ENCODE peak calls at places on chromosome 22, in four cellular contexts. Q is endothelial cell of umbilical vein, B is breast epithelium, G is uterus. C is an unnamed sample. For H3K4me1, the result is how much of the 10 kb centered on the place peaks cover.

GRCh38 chr22:28032896-28033295 is 113.8 kb upstream of the PITPNB start:
- DNase-seq in Q (peak), B (no peak), G (no peak), C (no peak)

GRCh38 chr22:50498322-50498861 is 9.1 kb downstream of the LMF2 start:
- DNase-seq in Q (peak), B (no peak), G (no peak), C (peak)

GRCh38 chr22:27635435-27635834 is 166.1 kb downstream of the MN1 start:
- DNase-seq in Q (no peak), B (no peak), G (no peak), C (no peak)

GRCh38 chr22:25111579-25112517 is 87.8 kb upstream of the CRYBB3 start:
- DNase-seq in Q (peak), B (peak), G (no peak), C (peak)

GRCh38 chr22:48445113-48445827 is 1382.4 kb downstream of the BRD1 start:
- DNase-seq in Q (no peak), B (no peak), G (no peak), C (no peak)

GRCh38 chr22:39518124-39518786 is 2.1 kb upstream of the ATF4 start:
- DNase-seq in Q (no peak), B (no peak), G (no peak), C (peak)

GRCh38 chr22:18065256-18065655 is 12.5 kb upstream of the PEX26 start:
- DNase-seq in Q (no peak), B (no peak), G (no peak), C (no peak)

GRCh38 chr22:32545801-32546200 is 71.2 kb downstream of the FBXO7 start:
- DNase-seq in Q (no peak), B (no peak), G (peak), C (no peak)

GRCh38 chr22:27637604-27638003 is 164.0 kb downstream of the MN1 start:
- DNase-seq in Q (no peak), B (no peak), G (no peak), C (no peak)

GRCh38 chr22:32706149-32706548 is 95.4 kb upstream of the TIMP3 start:
- DNase-seq in Q (no peak), B (no peak), G (no peak), C (no peak)

GRCh38 chr22:23578306-23578705 is 1.8 kb downstream of the IGLL1 start:
- DNase-seq in Q (no peak), B (no peak), G (no peak), C (no peak)

GRCh38 chr22:19522190-19522880 is 1.9 kb downstream of the CLDN5 start:
- DNase-seq in Q (peak), B (no peak), G (no peak), C (no peak)

GRCh38 chr22:32475428-32476010 is 908 bp downstream of the FBXO7 start:
- DNase-seq in Q (peak), B (no peak), G (peak), C (peak)

GRCh38 chr22:24146190-24146616 is 35.1 kb upstream of the SUSD2 start:
- DNase-seq in Q (no peak), B (no peak), G (peak), C (no peak)

GRCh38 chr22:44710474-44711235 is 8.7 kb downstream of the PRR5 start:
- DNase-seq in Q (no peak), B (no peak), G (no peak), C (no peak)

GRCh38 chr22:27888310-27888709 is 30.7 kb downstream of the PITPNB start:
- DNase-seq in Q (no peak), B (no peak), G (no peak), C (no peak)

GRCh38 chr22:43882122-43882767 is 9.6 kb downstream of the PNPLA5 start:
- DNase-seq in Q (no peak), B (peak), G (no peak), C (no peak)

GRCh38 chr22:49699928-49700498 is 127.7 kb downstream of the BRD1 start:
- DNase-seq in Q (no peak), B (no peak), G (no peak), C (no peak)

GRCh38 chr22:49666146-49666809 is 161.4 kb downstream of the BRD1 start:
- DNase-seq in Q (no peak), B (peak), G (no peak), C (no peak)

DNA sequence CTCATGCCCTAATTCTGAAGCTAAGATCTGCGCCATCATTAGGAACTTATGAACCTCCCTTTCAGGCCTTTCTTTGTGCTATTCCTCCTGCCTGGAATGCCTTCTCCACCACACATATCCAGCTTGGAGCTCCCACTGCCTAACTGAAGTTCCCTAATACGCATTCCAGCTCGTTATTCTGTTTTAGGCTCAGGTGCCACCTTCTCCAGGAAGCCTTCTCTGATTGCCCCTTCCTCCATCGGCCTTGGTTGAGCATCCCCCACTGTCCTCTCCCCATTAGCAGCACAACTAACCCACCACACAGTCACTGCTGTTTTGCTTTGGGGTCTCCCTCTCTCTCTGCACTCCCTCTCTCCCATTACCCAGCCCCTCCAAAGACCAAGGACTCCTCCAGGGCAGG is 5.2 kb downstream of the CRYBB1 start:
- DNase-seq in Q (no peak), B (no peak), G (no peak), C (no peak)
- H3K4me1 ChIP-seq in Q (under half), B (under half), G (under half), C (under half)

DNA sequence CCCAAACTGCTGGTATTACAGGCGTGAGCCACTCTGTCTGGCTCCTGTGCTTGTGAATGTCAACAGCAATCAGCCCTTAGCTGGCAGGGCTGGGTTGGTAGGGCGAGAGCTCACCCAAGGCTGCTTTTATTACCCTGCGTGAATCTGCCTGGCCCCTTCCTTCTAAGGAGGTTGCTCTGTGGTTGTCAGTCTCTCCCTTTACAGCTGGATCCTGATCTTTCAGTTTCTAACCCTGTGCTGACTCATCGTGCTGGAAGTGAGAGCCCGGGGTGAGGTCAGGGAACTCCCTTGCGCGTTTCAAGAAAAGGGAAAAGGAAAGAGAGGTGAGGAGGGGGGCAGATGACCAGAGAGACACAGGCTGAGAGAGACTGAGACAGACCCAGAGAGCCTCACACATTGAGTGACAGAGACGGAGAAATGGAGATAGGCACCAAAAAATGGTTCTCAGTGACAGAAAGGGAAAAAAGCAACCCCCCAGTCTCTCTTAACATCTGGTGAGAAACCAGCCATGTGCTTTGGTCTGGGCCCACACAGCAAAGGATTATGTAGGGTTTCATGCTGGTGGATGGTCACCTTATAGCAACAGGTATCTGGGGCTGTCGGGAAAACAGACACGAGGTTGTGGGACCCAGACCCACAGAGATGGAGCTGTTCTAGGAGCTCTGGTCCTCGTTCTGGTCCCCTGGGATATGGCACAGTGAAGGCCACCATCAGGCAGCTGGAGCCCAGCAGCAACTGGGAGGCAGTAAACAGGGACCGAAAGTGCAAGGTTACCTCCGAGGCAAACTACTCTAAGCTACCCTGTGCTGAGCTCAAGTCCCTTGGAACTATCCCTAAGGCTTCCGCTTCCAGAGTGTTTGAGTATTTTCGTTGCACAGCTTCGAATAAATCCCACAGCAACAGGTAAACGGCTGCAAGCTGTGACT is 2.5 kb downstream of the TCN2 start:
- DNase-seq in Q (peak), B (no peak), G (peak), C (no peak)
- TF ChIP-seq POLR2A in Q (no peak), B (no peak), G (no peak), C (peak)

DNA sequence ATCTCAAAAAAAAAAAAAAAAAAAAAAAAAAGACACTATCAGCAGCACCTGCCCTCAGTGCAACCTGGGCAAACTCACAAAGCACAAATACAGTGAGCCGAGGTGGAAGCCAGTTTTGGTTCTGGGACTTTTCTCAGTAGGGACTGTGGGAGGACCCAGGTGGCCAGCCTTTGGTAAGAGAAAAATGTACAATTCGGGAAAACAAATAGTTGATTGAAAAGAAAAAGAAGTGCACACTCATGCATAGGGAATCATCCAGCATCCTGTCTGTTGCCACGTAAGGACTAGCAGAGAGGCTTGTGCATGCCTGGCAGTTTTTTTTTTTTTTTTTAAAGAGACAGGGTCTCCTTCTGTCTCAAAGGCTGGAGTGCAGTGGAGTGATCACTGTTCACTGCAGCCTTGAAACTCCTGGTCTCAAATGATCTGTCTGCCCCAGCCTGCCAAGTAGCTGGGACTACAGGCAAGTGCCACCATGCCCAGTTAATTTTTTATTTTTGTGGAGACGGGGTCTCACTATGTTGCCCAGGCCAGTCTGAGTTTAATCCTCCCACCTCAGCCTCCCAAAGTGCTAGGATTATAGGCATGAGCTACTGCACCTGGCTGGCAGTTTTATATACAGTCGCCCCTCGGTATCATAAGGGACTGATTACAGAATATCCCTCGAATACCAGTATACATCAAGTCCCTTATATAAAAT is 36.7 kb downstream of the TPST2 start:
- DNase-seq in Q (peak), B (no peak), G (no peak), C (no peak)
- H3K4me1 ChIP-seq in Q (under half), B (under half), G (under half), C (half or more)

GRCh38 chr22:36991220-36991619 is 28.0 kb downstream of the TST start:
- DNase-seq in Q (no peak), B (no peak), G (no peak), C (no peak)
- TF ChIP-seq POLR2A in Q (no peak), B (no peak), G (no peak), C (no peak)

GRCh38 chr22:21593406-21594232 is 26.1 kb downstream of the UBE2L3 start:
- DNase-seq in Q (no peak), B (no peak), G (no peak), C (no peak)

GRCh38 chr22:21592422-21592821 is 24.9 kb downstream of the UBE2L3 start:
- DNase-seq in Q (no peak), B (no peak), G (no peak), C (no peak)

GRCh38 chr22:21589415-21589814 is 21.9 kb downstream of the UBE2L3 start:
- DNase-seq in Q (no peak), B (no peak), G (no peak), C (no peak)

GRCh38 chr22:21591695-21592094 is 24.2 kb downstream of the UBE2L3 start:
- DNase-seq in Q (no peak), B (no peak), G (no peak), C (no peak)

DNA sequence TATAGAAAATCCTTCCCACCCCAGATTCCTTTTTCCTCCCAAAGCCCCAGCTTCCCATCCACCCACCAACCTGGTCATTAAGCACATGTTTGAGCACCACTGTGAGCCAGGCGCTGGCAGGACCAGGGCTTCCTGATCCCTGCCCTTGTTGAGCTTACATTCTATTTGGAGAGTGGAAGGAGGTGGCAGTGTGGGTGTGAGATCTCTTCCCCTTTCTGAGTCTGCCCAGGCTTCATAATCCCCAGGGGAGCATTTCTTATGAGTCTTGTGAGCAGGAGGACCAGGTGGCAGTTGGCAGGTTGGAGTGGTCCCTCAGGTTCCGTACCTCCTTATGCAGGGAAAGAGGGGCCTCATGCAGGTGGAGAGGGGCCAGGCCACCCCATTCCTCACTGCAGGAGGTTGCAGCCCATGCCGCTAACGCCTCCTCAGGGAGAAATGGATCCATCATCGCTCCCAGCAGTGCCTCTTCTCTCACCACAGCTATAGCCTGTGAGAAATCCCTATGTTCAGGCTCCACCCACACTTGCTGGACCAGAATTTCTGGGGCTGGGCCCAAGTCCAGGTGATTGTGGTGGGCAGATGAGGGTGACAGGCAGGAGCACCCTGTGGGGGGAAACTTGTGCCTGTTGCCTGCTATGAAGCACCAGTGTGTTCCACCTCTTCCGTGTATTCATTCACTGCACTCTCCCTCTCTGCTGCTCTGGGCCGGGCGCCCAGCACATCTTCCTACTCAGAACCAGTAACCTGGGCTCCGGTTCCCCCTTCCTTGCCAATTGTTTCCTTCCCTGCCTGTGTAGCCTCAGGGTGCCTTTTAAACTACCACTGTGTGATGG is 23.5 kb downstream of the UBE2L3 start:
- DNase-seq in Q (no peak), B (no peak), G (no peak), C (no peak)
- H3K4me1 ChIP-seq in Q (under half), B (under half), G (under half), C (under half)

DNA sequence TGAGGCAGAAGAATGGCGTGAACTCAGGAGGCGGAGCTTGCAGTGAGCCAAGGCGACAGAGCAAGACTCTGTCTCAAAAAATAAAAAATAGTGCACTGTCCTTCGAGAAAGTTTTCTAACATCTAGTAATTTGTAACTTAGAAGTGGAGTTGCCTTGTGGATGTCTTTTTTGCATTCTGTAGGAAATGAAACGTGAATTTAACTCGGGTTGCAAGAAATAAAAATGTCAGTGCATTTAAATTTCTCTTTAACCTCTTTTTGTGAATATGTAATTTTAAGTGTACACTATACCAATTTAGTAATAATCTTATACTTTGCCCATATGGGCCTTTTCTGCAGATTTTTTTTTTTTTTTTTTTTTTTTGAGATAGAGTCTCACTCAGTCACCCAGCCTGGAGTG is 26.2 kb upstream of the CRKL start:
- DNase-seq in Q (no peak), B (no peak), G (no peak), C (no peak)
- TF ChIP-seq POLR2A in Q (no peak), B (no peak), G (no peak), C (no peak)

DNA sequence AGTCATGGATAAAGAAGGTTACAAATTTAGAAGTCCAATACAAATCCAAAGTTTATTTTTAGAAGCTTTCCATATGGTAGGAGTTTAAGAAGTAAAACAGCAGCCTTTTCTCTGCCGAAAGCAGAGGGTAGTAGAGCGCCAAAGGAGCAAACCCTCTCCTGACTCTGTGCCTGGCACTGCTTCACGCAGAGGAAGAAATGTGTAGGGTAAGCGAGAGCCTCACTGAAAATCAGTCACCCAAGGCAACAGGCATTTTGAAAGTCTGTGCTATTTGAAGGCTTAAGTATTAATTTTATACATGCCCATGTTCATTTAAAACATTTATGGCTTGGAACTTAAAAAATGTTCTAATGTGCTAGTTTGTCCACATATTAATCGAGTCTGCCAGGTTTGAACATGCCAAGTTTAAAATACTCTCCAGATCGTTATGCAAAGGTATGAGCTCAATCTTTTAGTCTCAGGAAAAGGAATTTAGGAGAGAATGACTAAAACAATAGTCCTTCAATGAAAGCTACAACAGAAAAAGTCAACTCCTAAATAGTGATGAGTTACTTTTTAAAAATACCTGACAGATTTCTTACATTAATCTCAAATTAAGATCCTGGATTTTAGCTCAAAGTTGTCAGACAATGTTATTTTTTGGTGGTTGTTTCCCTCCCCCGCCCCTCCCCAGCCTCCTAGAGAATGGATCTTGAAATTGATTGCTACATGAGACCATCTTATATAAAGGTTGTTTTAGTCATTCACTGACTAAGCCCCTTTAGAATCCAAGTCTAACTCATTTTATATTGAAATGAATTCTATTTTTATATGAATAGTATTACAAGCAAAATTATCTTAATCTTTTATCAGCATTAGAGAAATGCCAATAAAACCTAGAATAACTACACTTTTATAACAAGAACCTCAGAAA is 38.7 kb downstream of the MRTFA start:
- DNase-seq in Q (no peak), B (no peak), G (no peak), C (no peak)
- H3K4me1 ChIP-seq in Q (under half), B (under half), G (under half), C (under half)

DNA sequence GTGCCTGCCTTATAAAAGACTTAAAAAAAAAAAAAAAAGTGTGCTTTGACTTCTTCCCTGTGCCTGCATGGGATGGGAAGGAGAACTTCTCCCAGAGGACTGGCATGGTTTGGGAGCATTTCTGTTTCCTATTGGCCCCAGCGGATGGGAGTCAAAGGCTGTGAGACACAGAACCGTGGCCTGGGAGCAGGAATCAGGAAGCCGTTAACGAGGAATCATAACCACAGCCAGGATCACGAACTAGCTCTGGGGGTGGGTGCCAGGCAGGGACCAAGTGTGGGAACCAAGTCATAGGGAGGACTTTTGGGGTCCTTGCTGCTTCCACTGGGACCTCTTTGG is 526 bp downstream of the C1QTNF6 start:
- DNase-seq in Q (peak), B (no peak), G (peak), C (peak)
- TF ChIP-seq POLR2A in Q (no peak), B (no peak), G (no peak), C (no peak)

DNA sequence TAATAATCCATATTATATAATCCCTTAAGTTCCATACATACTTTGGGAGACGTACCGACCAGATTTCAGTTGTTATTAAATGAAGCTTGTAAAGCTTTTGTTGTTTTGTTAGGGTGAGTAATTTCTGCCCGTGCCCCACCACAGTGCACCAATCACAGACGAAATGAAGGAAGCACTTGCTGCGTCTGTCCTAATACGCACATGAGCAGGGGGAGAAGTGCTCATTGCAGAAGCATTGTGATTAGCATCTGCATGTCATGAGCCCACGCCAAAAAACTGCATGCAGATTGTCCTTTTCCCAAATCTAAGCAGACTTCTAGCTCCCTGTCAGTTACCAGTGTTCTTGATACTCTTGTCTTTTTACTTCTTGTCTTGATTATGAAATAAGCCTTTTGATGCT is 15.5 kb downstream of the RBX1 start:
- DNase-seq in Q (no peak), B (no peak), G (no peak), C (no peak)
- H3K4me1 ChIP-seq in Q (under half), B (under half), G (under half), C (under half)